ENCODE peak calls at places on chromosomes 13 and 19, in ten cellular contexts. Q is endodermal cell; P is stimulated activated CD8-positive, alpha-beta memory T cell treated with anti-CD3 and anti-CD28 coated beads, Interleukin-7, amount 100 ng/mL, for 1 hour; L is fibroblast of lung; M is stromal cell of bone marrow; W is right atrium auricular region; G is RCC 7860; S is sigmoid colon; F is AG08396; C is GM19239. U is an unnamed sample.

GRCh38 chr13:36839981-36840380 is 21.0 kb downstream of the RFXAP start:
- DNase-seq in Q (no peak), P (no peak), L (no peak), M (no peak), W (no peak), G (no peak), S (no peak), F (no peak), C (no peak), U (no peak)

GRCh38 chr19:41995959-41996797 is 2.1 kb upstream of the ATP1A3 start:
- DNase-seq in Q (peak), P (no peak), L (no peak), M (no peak), W (no peak), G (no peak), S (no peak), F (no peak), C (no peak), U (no peak)

GRCh38 chr19:35641515-35642151 is at the start of gene ETV2:
- DNase-seq in Q (peak), P (no peak), L (peak), M (no peak), W (no peak), G (no peak), S (no peak), F (no peak), C (no peak), U (no peak)

GRCh38 chr13:25775986-25776385 is 275.8 kb downstream of the SHISA2 start:
- DNase-seq in Q (no peak), P (no peak), L (no peak), M (no peak), W (no peak), G (no peak), S (no peak), F (no peak), C (no peak), U (no peak)

GRCh38 chr19:18940791-18941627 is at the start of gene HOMER3:
- DNase-seq in Q (peak), P (peak), L (peak), M (peak), W (peak), G (peak), S (peak), F (peak), C (peak), U (no peak)

GRCh38 chr13:73865027-73865426 is 269.2 kb downstream of the KLF12 start:
- DNase-seq in Q (no peak), P (no peak), L (no peak), M (no peak), W (no peak), G (no peak), S (no peak), F (no peak), C (no peak), U (no peak)

GRCh38 chr19:5557691-5558090 is 10.1 kb downstream of the TINCR start:
- DNase-seq in Q (no peak), P (no peak), L (no peak), M (no peak), W (no peak), G (no peak), S (no peak), F (no peak), C (no peak), U (no peak)

GRCh38 chr19:11849264-11849615 is 714 bp downstream of the ZNF439 start:
- DNase-seq in Q (no peak), P (no peak), L (peak), M (no peak), W (no peak), G (no peak), S (no peak), F (no peak), C (peak), U (no peak)

GRCh38 chr13:50672025-50672424 is 171.5 kb downstream of the DLEU7 start:
- DNase-seq in Q (peak), P (no peak), L (no peak), M (no peak), W (no peak), G (peak), S (no peak), F (no peak), C (no peak), U (no peak)

U was measured in vagina.